ENCODE peak calls at places on chromosome X, in six cellular contexts. C, N, X, U, D and L are unnamed samples.

GRCh38 chrX:39819921-39820849 is 277.6 kb downstream of the BCOR start:
- DNase-seq in X (peak; percentile 61), N (peak; percentile 29), C (no peak), U (peak; percentile 15), D (no peak), L (no peak)

GRCh38 chrX:48617542-48618340 is 20.4 kb downstream of the WDR13 start:
- DNase-seq in X (peak; percentile 40), U (no peak), C (no peak), N (no peak), D (no peak), L (no peak)

GRCh38 chrX:46559062-46559461 is 13.8 kb upstream of the ZNF674 start:
- DNase-seq in D (no peak), U (no peak), X (peak; percentile 74), N (no peak), C (no peak), L (no peak)

GRCh38 chrX:109774706-109775105 is 41.6 kb upstream of the ACSL4 start:
- DNase-seq in U (no peak), C (no peak), N (peak; percentile 11), X (peak; percentile 85), D (no peak), L (no peak)

GRCh38 chrX:116490091-116490490 is 27.3 kb upstream of the CT83 start:
- DNase-seq in X (peak; percentile 5), D (peak; percentile 0), C (no peak), U (no peak), N (no peak), L (no peak)

GRCh38 chrX:108332281-108332680 is 105.9 kb downstream of the COL4A6 start:
- DNase-seq in U (no peak), N (no peak), C (no peak), X (no peak), D (no peak), L (no peak)

GRCh38 chrX:96183843-96184242 is 500.8 kb upstream of the DIAPH2 start:
- DNase-seq in D (no peak), U (no peak), N (no peak), C (no peak), X (peak; percentile 2), L (no peak)

GRCh38 chrX:108245462-108245861 is 153.9 kb downstream of the ATG4A start:
- DNase-seq in N (no peak), U (no peak), X (no peak), D (no peak), C (no peak), L (no peak)

GRCh38 chrX:118520206-118520857 is 24.7 kb downstream of the DOCK11 start:
- DNase-seq in N (no peak), U (no peak), C (no peak), X (peak; percentile 71), D (no peak), L (no peak)

GRCh38 chrX:24148535-24149345 is 789 bp upstream of the ZFX start:
- DNase-seq in D (peak; percentile 43), N (peak; percentile 33), X (peak; percentile 57), U (peak; percentile 10), C (no peak), L (no peak)

GRCh38 chrX:150683536-150684146 is 9.6 kb upstream of the MTMR1 start:
- DNase-seq in X (peak; percentile 58), N (peak; percentile 17), C (no peak), U (no peak), D (peak; percentile 62), L (peak; percentile 32)

GRCh38 chrX:153687121-153688039 is at the start of gene SLC6A8:
- DNase-seq in U (peak; percentile 65), D (peak; percentile 31), X (peak; percentile 71), N (peak; percentile 37), C (no peak), L (peak; percentile 69)

GRCh38 chrX:21963736-21964135 is 23.2 kb downstream of the SMS start:
- DNase-seq in C (no peak), D (no peak), X (peak; percentile 64), U (no peak), N (no peak), L (no peak)

GRCh38 chrX:145821291-145821897 is 3.8 kb downstream of the SLITRK2 start:
- DNase-seq in C (no peak), U (no peak), D (no peak), X (no peak), N (no peak), L (no peak)

GRCh38 chrX:10722804-10723364 is 102.5 kb upstream of the MID1 start:
- DNase-seq in X (peak; percentile 77), D (peak; percentile 21), N (peak; percentile 45), C (no peak), U (peak; percentile 67), L (peak; percentile 66)
- TF ChIP-seq CTCF in X (peak; percentile 67), D (peak; percentile 80), N (peak; percentile 50), C (peak; percentile 18), U (peak; percentile 42), L (no peak)

DNA sequence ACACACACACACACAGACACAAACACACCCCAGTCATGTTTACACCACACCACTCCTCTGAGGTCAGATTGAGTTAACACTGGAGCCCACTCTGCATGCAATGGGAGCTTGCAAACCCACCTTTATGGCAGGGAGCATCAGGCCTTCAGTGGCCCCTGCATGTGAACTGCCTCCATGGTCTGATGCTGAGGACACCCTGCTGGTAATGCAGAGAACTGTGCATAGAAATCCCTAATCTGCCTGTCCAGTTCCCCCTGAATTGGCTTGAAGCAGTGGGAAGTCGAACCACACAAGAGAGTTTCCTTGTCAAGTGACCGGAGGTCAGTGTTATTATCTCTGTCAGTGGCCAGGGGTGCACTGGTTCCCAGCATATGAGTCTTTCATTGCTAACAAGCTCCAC is 59.8 kb downstream of the ANOS1 start:
- DNase-seq in X (no peak), C (no peak), N (no peak), U (no peak), D (no peak), L (no peak)
- TF ChIP-seq CTCF in X (peak; percentile 10), C (no peak), N (no peak), U (no peak), D (no peak), L (no peak)

GRCh38 chrX:97461763-97462162 is 578.1 kb downstream of the RPA4 start:
- DNase-seq in C (no peak), N (no peak), D (no peak), X (no peak), U (no peak), L (no peak)
- TF ChIP-seq CTCF in C (no peak), N (no peak), D (no peak), X (no peak), U (no peak), L (no peak)

DNA sequence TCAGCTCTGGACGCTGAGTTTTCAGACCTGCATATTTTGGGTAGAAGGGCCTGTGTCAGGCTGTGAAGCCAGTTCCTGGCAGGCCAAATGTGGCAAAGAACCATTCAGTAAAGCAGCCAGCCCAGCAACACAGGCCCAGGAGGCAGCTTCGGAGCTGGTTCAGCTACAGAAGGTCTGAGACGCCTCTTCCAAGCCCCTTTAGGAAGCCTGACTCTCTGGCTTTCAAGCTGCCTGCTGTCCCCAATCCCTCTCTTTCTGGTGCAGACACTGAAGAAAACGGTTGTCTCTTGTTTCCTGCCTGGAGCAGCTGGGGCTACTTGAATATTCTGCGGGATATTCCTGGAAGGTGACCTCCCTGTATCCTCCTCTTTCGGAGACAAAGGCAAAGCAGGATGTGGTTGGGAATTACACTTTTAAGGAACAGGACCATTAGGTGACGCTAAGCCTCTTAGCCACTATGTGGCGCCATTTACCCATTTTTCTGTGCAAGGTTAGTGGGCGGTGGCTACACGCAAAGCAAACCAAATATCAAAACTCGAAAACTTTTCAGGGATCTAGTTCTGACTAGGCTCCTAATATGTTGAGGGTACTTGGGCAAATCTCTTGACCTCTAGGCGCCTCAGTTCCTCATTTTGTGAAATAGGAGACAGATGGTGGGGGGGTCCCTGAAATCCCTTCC is 47.2 kb upstream of the LAS1L start:
- DNase-seq in X (peak; percentile 74), N (peak; percentile 66), C (peak; percentile 35), U (peak; percentile 45), D (peak; percentile 63), L (peak; percentile 60)
- TF ChIP-seq CTCF in X (peak; percentile 63), N (peak; percentile 73), C (peak; percentile 71), U (peak; percentile 40), D (peak; percentile 80), L (peak; percentile 38)

DNA sequence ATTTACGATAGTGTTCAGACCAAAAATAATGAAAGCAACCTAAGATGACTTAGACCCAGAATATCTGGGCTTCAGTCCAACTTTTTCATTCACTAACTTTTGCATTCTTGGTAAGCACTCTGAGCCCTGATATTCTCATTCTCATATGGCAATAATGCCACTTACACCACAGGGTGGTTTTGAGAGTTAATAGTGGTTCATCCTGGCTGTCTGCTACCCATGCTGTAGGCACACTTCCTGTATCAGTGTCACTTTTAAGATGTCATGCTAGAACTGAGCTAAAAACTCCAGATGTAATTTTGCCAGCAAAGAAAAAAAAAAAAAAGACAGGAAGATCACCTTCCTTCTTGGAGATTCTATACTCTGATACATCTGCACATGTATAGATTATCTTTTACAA is 508.6 kb upstream of the FMR1 start:
- DNase-seq in U (no peak), D (no peak), C (no peak), X (no peak), N (no peak), L (no peak)
- TF ChIP-seq CTCF in U (no peak), D (no peak), C (no peak), X (no peak), N (no peak), L (no peak)

GRCh38 chrX:51395474-51395806 is 62.8 kb downstream of the NUDT10 start:
- DNase-seq in X (no peak), U (no peak), C (no peak), D (no peak), N (no peak), L (no peak)

GRCh38 chrX:51395807-51396728 is 63.4 kb downstream of the NUDT10 start:
- DNase-seq in N (peak; percentile 72), X (peak; percentile 13), U (peak; percentile 40), D (peak; percentile 89), C (peak; percentile 20), L (no peak)
- TF ChIP-seq CTCF in N (peak; percentile 65), X (peak; percentile 7), U (peak; percentile 36), D (peak; percentile 60), C (no peak), L (no peak)

GRCh38 chrX:49850028-49850427 is 20.9 kb downstream of the PAGE4 start:
- DNase-seq in X (no peak), C (no peak), D (no peak), N (no peak), U (no peak), L (no peak)

GRCh38 chrX:49858341-49858740 is 20.9 kb upstream of the USP27X start:
- DNase-seq in D (no peak), U (no peak), X (no peak), C (no peak), N (no peak), L (no peak)

GRCh38 chrX:49848275-49848674 is 19.2 kb downstream of the PAGE4 start:
- DNase-seq in D (no peak), X (no peak), N (no peak), U (no peak), C (no peak), L (no peak)

GRCh38 chrX:49856819-49857218 is 22.5 kb upstream of the USP27X start:
- DNase-seq in C (no peak), X (no peak), N (no peak), U (no peak), D (no peak), L (no peak)

DNA sequence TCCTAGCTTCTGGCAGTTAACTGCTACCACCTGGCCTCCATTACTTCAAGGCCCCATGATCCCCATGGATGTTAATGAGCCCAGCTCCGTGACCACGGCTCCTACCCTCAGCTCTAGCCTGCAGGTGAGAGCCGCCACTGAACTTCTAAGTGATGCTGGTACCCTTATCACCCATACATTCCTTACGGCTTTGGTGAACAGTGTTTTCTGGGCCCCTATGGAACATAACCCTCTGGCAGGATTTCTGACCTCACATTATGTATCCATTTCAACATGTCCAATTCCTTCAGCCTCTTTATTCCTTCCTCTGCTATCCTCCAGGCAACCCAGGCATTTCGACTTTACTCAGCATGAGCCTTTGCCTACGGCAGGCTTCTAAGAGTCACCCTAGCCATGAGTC is 24.6 kb downstream of the PAGE4 start:
- DNase-seq in C (no peak), D (no peak), X (no peak), U (no peak), N (no peak), L (no peak)
- TF ChIP-seq CTCF in C (no peak), D (no peak), X (no peak), U (no peak), N (no peak), L (no peak)